ENCODE peak calls at places on chromosome 21, in nine cellular contexts. Y is naive thymus-derived CD4-positive, alpha-beta T cell; R is stimulated activated CD4-positive, alpha-beta T cell treated with anti-CD3 and anti-CD28 coated beads, Interleukin-1b, Interleukin-23, amount 100 ng/mL, for 48 hours; H is iPS-NIHi11; T is substantia nigra; A is Right ventricle myocardium inferior; E is endothelial cell of umbilical vein; I is activated T-helper 1 cell treated with anti-CD3 and anti-CD28 coated beads, Interleukin-12 subunit alpha, Interleukin-12 subunit beta, Interleukin-2, Interleukin-4 antibody, amounts not matched to agents 30 ng/mL and 10 ng/mL and 1 ng/mL, durations not matched to agents 14 hours and 24 hours and 36 hours; S is AG08396. K is an unnamed sample.

GRCh38 chr21:46081022-46081861 is 16.7 kb upstream of the COL6A2 start:
- DNase-seq in Y (no peak), R (no peak), H (no peak), T (no peak), A (no peak), E (no peak), I (no peak), S (no peak), K (no peak)

GRCh38 chr21:24220466-24220865 is 1386.8 kb downstream of the MRPL39 start:
- DNase-seq in Y (no peak), R (no peak), H (no peak), T (no peak), A (no peak), E (no peak), I (no peak), S (no peak), K (no peak)

GRCh38 chr21:38467369-38467768 is 30.9 kb downstream of the ERG start:
- DNase-seq in Y (no peak), R (no peak), H (no peak), T (no peak), A (no peak), E (no peak), I (no peak), S (no peak), K (no peak)

GRCh38 chr21:41716756-41717155 is 50.1 kb downstream of the RIPK4 start:
- DNase-seq in Y (no peak), R (no peak), H (no peak), T (no peak), A (no peak), E (no peak), I (no peak), S (no peak), K (no peak)

GRCh38 chr21:36647279-36648093 is 51.4 kb upstream of the SIM2 start:
- DNase-seq in Y (no peak), R (no peak), H (peak), T (no peak), A (no peak), E (peak), I (no peak), S (no peak), K (no peak)

GRCh38 chr21:36990508-36991205 is 15.8 kb upstream of the RIPPLY3 start:
- DNase-seq in Y (no peak), R (no peak), H (no peak), T (no peak), A (no peak), E (no peak), I (no peak), S (no peak), K (no peak)

GRCh38 chr21:46210378-46211136 is 18.0 kb downstream of the LSS start:
- DNase-seq in Y (no peak), R (no peak), H (peak), T (no peak), A (no peak), E (no peak), I (no peak), S (no peak), K (no peak)

GRCh38 chr21:39451332-39452206 is at the start of gene SH3BGR:
- DNase-seq in Y (no peak), R (no peak), H (peak), T (peak), A (peak), E (no peak), I (no peak), S (no peak), K (no peak)

GRCh38 chr21:36156815-36157670 is at the start of gene DOP1B:
- DNase-seq in Y (peak), R (peak), H (peak), T (no peak), A (peak), E (peak), I (peak), S (peak), K (no peak)

GRCh38 chr21:41482321-41482720 is 25.6 kb downstream of the TMPRSS2 start:
- DNase-seq in Y (no peak), R (no peak), H (no peak), T (no peak), A (no peak), E (no peak), I (no peak), S (no peak), K (no peak)

GRCh38 chr21:44618504-44618903 is 6.6 kb downstream of the KRTAP10-8 start:
- DNase-seq in Y (no peak), R (no peak), H (peak), T (no peak), A (peak), E (peak), I (no peak), S (no peak), K (no peak)

GRCh38 chr21:34965200-34966174 is 83.6 kb downstream of the RUNX1 start:
- DNase-seq in Y (no peak), R (no peak), H (no peak), T (no peak), A (no peak), E (no peak), I (no peak), S (peak), K (no peak)

GRCh38 chr21:32043458-32043857 is 170.6 kb downstream of the HUNK start:
- DNase-seq in Y (no peak), R (no peak), H (no peak), T (no peak), A (no peak), E (no peak), I (no peak), S (no peak), K (no peak)

GRCh38 chr21:28770867-28771661 is 221.6 kb downstream of the LTN1 start:
- DNase-seq in Y (no peak), R (no peak), H (no peak), T (no peak), A (no peak), E (no peak), I (no peak), S (no peak), K (no peak)

GRCh38 chr21:31180256-31181088 is 142.2 kb upstream of the KRTAP19-8 start:
- DNase-seq in Y (peak), R (no peak), H (peak), T (no peak), A (no peak), E (peak), I (no peak), S (peak), K (peak)

GRCh38 chr21:46124926-46125845 is 27.3 kb downstream of the COL6A2 start:
- DNase-seq in Y (peak), R (no peak), H (peak), T (no peak), A (no peak), E (no peak), I (no peak), S (no peak), K (no peak)

GRCh38 chr21:46564391-46564790 is 40.5 kb downstream of the S100B start:
- DNase-seq in Y (no peak), R (no peak), H (no peak), T (no peak), A (no peak), E (no peak), I (no peak), S (no peak), K (no peak)

GRCh38 chr21:36202721-36203602 is 46.3 kb downstream of the DOP1B start:
- DNase-seq in Y (no peak), R (no peak), H (no peak), T (no peak), A (no peak), E (no peak), I (no peak), S (no peak), K (no peak)

GRCh38 chr21:32861871-32862270 is 90.3 kb upstream of the PAXBP1 start:
- DNase-seq in Y (no peak), R (no peak), H (no peak), T (no peak), A (no peak), E (no peak), I (no peak), S (no peak), K (no peak)

GRCh38 chr21:45909238-45909785 is 72.3 kb upstream of the COL6A1 start:
- DNase-seq in Y (no peak), R (no peak), H (no peak), T (no peak), A (no peak), E (no peak), I (no peak), S (no peak), K (no peak)

GRCh38 chr21:38308010-38308784 is 51.4 kb downstream of the KCNJ15 start:
- DNase-seq in Y (no peak), R (no peak), H (no peak), T (no peak), A (no peak), E (peak), I (no peak), S (no peak), K (no peak)

GRCh38 chr21:44949161-44950015 is 9.6 kb downstream of the SLX9 start:
- DNase-seq in Y (peak), R (peak), H (peak), T (peak), A (peak), E (peak), I (peak), S (peak), K (no peak)

GRCh38 chr21:18049461-18049860 is 195.2 kb upstream of the CHODL start:
- DNase-seq in Y (no peak), R (no peak), H (no peak), T (no peak), A (no peak), E (no peak), I (no peak), S (no peak), K (no peak)

GRCh38 chr21:37994211-37994610 is 78.0 kb upstream of the KCNJ6 start:
- DNase-seq in Y (no peak), R (no peak), H (no peak), T (no peak), A (no peak), E (no peak), I (no peak), S (no peak), K (no peak)

GRCh38 chr21:25721987-25722386 is 12.7 kb downstream of the ATP5PF start:
- DNase-seq in Y (no peak), R (no peak), H (no peak), T (no peak), A (no peak), E (no peak), I (no peak), S (no peak), K (no peak)

GRCh38 chr21:33549848-33550771 is 7.3 kb downstream of the SON start:
- DNase-seq in Y (no peak), R (no peak), H (no peak), T (no peak), A (no peak), E (no peak), I (no peak), S (no peak), K (no peak)

GRCh38 chr21:17775431-17776126 is 43.6 kb downstream of the C21orf91 start:
- DNase-seq in Y (peak), R (peak), H (no peak), T (no peak), A (no peak), E (no peak), I (peak), S (no peak), K (no peak)

GRCh38 chr21:42863504-42863870 is 15.9 kb downstream of the WDR4 start:
- DNase-seq in Y (no peak), R (no peak), H (no peak), T (no peak), A (peak), E (no peak), I (no peak), S (no peak), K (no peak)

GRCh38 chr21:46459356-46460112 is 843 bp downstream of the DIP2A start:
- DNase-seq in Y (peak), R (peak), H (peak), T (no peak), A (peak), E (peak), I (no peak), S (peak), K (no peak)

GRCh38 chr21:42545745-42546144 is 32.1 kb downstream of the SLC37A1 start:
- DNase-seq in Y (no peak), R (no peak), H (no peak), T (no peak), A (no peak), E (no peak), I (no peak), S (no peak), K (no peak)

K was measured in Jurkat, Clone E6-1.